ENCODE peak calls at places on chromosomes 13 and 19, in ten cellular contexts. R is foreskin fibroblast, S is BJ, O is neural progenitor cell, F is esophagus squamous epithelium, G is brain microvascular endothelial cell, A is endodermal cell, B is cardiac muscle cell, N is fibroblast of the aortic adventitia, Q is cardiac fibroblast. I is an unnamed sample.

GRCh38 chr19:6772866-6773322 is 386 bp downstream of the VAV1 start:
- DNase-seq in F (no peak), A (no peak), B (no peak), O (no peak), G (no peak), R (no peak), N (no peak), Q (no peak), S (no peak), I (no peak)

GRCh38 chr19:49952475-49952829 is 8.5 kb downstream of the SIGLEC11 start:
- DNase-seq in G (no peak), S (no peak), O (no peak), Q (no peak), R (no peak), N (peak), F (no peak), A (no peak), B (no peak), I (no peak)

GRCh38 chr13:113430378-113431110 is 22.7 kb downstream of the ADPRHL1 start:
- DNase-seq in Q (no peak), G (no peak), O (no peak), B (no peak), F (no peak), N (no peak), S (no peak), A (no peak), R (no peak), I (no peak)

GRCh38 chr19:11227201-11227886 is 12.1 kb upstream of the ANGPTL8 start:
- DNase-seq in Q (no peak), A (peak), F (no peak), S (no peak), O (peak), B (no peak), N (no peak), G (no peak), R (no peak), I (no peak)

GRCh38 chr19:7961930-7962626 is 18.6 kb upstream of the TIMM44 start:
- DNase-seq in B (no peak), R (no peak), Q (no peak), A (no peak), N (no peak), G (no peak), S (no peak), F (no peak), O (no peak), I (no peak)

GRCh38 chr19:37217533-37217854 is 520 bp upstream of the ZNF383 start:
- DNase-seq in N (no peak), B (no peak), O (no peak), S (no peak), A (no peak), G (no peak), F (no peak), R (no peak), Q (no peak), I (no peak)

GRCh38 chr13:95791084-95791722 is 114.3 kb downstream of the DNAJC3 start:
- DNase-seq in A (no peak), R (no peak), S (no peak), F (no peak), O (no peak), G (no peak), B (no peak), Q (no peak), N (no peak), I (no peak)

GRCh38 chr19:29687244-29687896 is 22.1 kb downstream of the PLEKHF1 start:
- DNase-seq in R (peak), F (no peak), N (peak), O (no peak), A (no peak), Q (peak), S (peak), G (peak), B (peak), I (no peak)

GRCh38 chr13:44181938-44182337 is 191.7 kb upstream of the SERP2 start:
- DNase-seq in B (no peak), S (no peak), Q (no peak), G (no peak), N (no peak), F (no peak), A (no peak), O (no peak), R (no peak), I (no peak)

GRCh38 chr19:44863990-44864389 is 17.9 kb downstream of the NECTIN2 start:
- DNase-seq in N (no peak), A (no peak), S (no peak), Q (no peak), F (no peak), O (no peak), R (no peak), G (no peak), B (no peak), I (no peak)

GRCh38 chr19:55391191-55391670 is 5.5 kb downstream of the RPL28 start:
- DNase-seq in A (no peak), N (no peak), B (no peak), O (no peak), Q (no peak), R (peak), G (no peak), F (no peak), S (no peak), I (no peak)

GRCh38 chr13:42930136-42930535 is 61.9 kb downstream of the EPSTI1 start:
- DNase-seq in Q (no peak), B (no peak), R (no peak), F (no peak), N (no peak), O (no peak), S (no peak), A (no peak), G (no peak), I (no peak)

GRCh38 chr13:50731400-50731799 is 112.1 kb downstream of the DLEU7 start:
- DNase-seq in S (no peak), N (peak), F (no peak), G (peak), B (peak), Q (peak), R (peak), A (no peak), O (no peak), I (peak)

GRCh38 chr13:102399791-102400618 is 1.8 kb downstream of the FGF14 start:
- DNase-seq in G (no peak), N (no peak), F (no peak), R (peak), B (no peak), Q (no peak), O (peak), A (peak), S (no peak), I (no peak)

GRCh38 chr19:48646192-48646911 is 365 bp upstream of the CA11 start:
- DNase-seq in O (peak), A (peak), S (no peak), R (peak), G (peak), N (peak), B (peak), Q (peak), F (no peak), I (no peak)

GRCh38 chr13:53141336-53141735 is 112.7 kb downstream of the OLFM4 start:
- DNase-seq in A (no peak), O (no peak), Q (no peak), F (no peak), B (no peak), S (no peak), G (no peak), R (no peak), N (no peak), I (no peak)

GRCh38 chr13:65468628-65469027 is 1761.5 kb downstream of the PCDH9 start:
- DNase-seq in B (peak), A (no peak), Q (peak), S (no peak), G (peak), N (peak), F (no peak), O (no peak), R (no peak), I (no peak)

GRCh38 chr19:8137425-8137824 is 12.0 kb downstream of the FBN3 start:
- DNase-seq in O (no peak), F (no peak), S (no peak), R (no peak), B (no peak), A (no peak), Q (no peak), G (no peak), N (no peak), I (no peak)

GRCh38 chr13:114035583-114036501 is 62.0 kb upstream of the C13orf46 start:
- DNase-seq in F (no peak), O (peak), G (peak), N (peak), A (no peak), Q (no peak), B (peak), R (peak), S (no peak), I (no peak)

GRCh38 chr13:112071902-112072530 is 5.1 kb downstream of the SOX1 start:
- DNase-seq in O (peak), N (no peak), S (no peak), B (no peak), A (no peak), R (no peak), F (no peak), G (no peak), Q (no peak), I (no peak)

GRCh38 chr19:49114630-49115363 is 627 bp downstream of the LIN7B start:
- DNase-seq in O (peak), F (no peak), A (peak), N (peak), R (peak), Q (peak), S (no peak), G (peak), B (peak), I (no peak)

GRCh38 chr19:48658483-48658882 is 12.5 kb upstream of the CA11 start:
- DNase-seq in Q (no peak), G (no peak), F (no peak), N (no peak), R (no peak), O (no peak), B (no peak), A (no peak), S (no peak), I (no peak)

GRCh38 chr19:21569497-21569870 is 64.1 kb downstream of the ZNF429 start:
- DNase-seq in S (no peak), N (no peak), Q (peak), R (peak), O (no peak), G (no peak), B (peak), F (no peak), A (no peak), I (no peak)

GRCh38 chr13:95926231-95926630 is 127.0 kb downstream of the UGGT2 start:
- DNase-seq in G (no peak), A (no peak), R (peak), B (no peak), O (no peak), N (no peak), Q (no peak), F (no peak), S (no peak), I (no peak)

GRCh38 chr13:110012102-110012739 is 225.8 kb upstream of the IRS2 start:
- DNase-seq in Q (peak), F (no peak), B (peak), S (peak), G (peak), A (no peak), R (peak), O (no peak), N (peak), I (no peak)

GRCh38 chr13:33312150-33312908 is 26.8 kb upstream of the STARD13 start:
- DNase-seq in G (peak), S (no peak), O (no peak), N (peak), B (peak), A (no peak), Q (peak), R (peak), F (no peak), I (no peak)

GRCh38 chr19:4776436-4777205 is 14.9 kb upstream of the FEM1A start:
- DNase-seq in G (no peak), S (no peak), R (no peak), N (no peak), B (no peak), O (peak), A (no peak), F (no peak), Q (no peak), I (no peak)

GRCh38 chr13:24008679-24009078 is 111.4 kb upstream of the C1QTNF9B start:
- DNase-seq in N (peak), B (peak), S (no peak), Q (peak), O (no peak), A (no peak), G (no peak), F (no peak), R (peak), I (no peak)

GRCh38 chr19:1081301-1082164 is 13.6 kb downstream of the POLR2E start:
- DNase-seq in Q (no peak), B (no peak), G (no peak), N (no peak), S (no peak), O (peak), F (no peak), R (no peak), A (no peak), I (no peak)
- H3K4me3 ChIP-seq in Q (no peak), B (no peak), G (no peak), N (no peak), S (no peak), O (peak), F (peak), R (no peak), A (no peak), I (no peak)

DNA sequence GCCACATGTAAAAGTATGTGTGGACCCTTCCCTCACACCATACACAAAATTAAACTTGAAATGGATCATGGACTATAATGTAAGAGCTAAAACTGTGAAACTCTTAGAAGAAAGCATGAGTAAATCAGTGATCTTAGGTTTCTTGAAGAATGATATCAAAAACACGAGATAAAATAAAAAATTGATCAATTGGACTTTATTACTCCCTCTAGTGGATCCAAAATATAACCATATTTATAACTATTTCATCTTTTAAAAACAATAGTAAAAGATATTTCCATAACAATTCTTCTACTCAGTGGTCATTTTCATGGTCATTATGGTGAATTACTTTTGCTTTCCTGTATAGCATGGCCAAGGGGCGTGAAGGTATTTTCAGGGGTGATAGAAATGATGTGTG is 174.6 kb upstream of the LSM14A start:
- DNase-seq in B (no peak), S (no peak), A (no peak), N (peak), O (no peak), R (peak), G (no peak), Q (no peak), F (no peak), I (no peak)
- TF ChIP-seq CTCF in B (peak), S (peak), A (peak), N (peak), O (peak), R (no peak), G (peak), Q (no peak), F (no peak), I (no peak)

DNA sequence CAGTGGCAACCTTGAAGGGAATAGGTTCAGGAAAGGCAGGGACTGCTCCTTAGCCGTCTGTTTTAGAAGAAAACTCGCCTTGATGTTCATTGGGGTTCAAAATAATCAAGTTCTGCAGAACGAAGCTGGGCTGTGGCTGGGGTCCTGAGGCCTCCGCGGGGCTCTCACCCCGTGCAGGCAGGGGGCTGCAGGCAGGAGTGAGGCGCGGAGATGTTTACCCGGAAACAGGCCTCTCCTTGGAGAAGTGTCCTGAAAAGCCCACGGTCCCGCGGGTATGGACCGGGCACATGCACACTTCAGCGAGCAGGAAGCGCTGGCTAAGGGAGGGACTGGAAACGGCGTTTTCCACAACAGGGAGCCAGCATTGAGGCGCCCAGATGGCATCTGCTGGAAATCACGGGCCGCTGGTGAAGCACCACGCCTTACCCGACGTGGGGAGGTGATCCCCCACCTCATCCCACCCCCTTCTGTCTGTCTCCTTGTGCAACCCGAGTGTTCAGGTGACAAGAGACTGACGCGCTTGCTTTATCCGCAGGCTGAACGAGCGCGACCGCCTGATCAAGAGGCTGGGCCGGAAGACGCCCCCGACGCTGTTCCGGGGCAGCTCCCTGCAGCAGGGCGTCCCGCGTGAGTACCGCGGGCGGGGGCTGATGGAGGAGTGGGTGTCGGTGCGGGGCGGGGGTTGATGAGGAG is 39.7 kb downstream of the SHISA2 start:
- DNase-seq in Q (peak), O (no peak), B (peak), F (no peak), G (no peak), R (no peak), A (no peak), N (no peak), S (no peak), I (no peak)
- H3K4me3 ChIP-seq in Q (peak), O (no peak), B (no peak), F (peak), G (peak), R (peak), A (no peak), N (no peak), S (no peak), I (no peak)

GRCh38 chr19:40778045-40778864 is at the start of gene RAB4B:
- DNase-seq in O (peak), G (peak), S (peak), B (peak), N (peak), Q (peak), F (peak), R (peak), A (peak), I (peak)
- TF ChIP-seq CTCF in O (no peak), G (no peak), S (no peak), B (no peak), N (no peak), Q (no peak), F (no peak), R (no peak), A (no peak), I (no peak)

GRCh38 chr19:58417071-58417470 is 8.6 kb downstream of the ZNF584 start:
- DNase-seq in O (no peak), N (no peak), G (no peak), R (no peak), A (no peak), F (no peak), Q (no peak), S (no peak), B (no peak), I (no peak)

DNA sequence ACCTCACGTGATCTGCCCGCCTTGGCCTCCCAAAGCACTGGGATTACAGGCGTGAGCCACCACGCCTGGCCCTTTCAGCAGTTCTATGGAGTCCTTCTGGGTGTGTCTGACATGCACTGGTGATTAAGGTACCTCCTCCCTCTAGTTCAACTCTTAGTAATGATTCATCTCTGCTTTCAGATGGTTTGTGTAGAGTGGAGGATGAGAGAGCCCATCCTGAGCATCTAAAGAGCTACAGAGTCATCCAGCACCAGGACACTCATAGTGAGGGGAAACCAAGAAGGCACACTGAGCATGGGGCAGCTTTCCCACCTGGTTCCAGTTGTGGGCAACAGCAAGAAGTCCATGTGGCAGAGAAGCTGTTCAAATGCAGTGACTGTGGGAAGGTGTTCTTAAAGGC is 8.2 kb downstream of the ZNF584 start:
- DNase-seq in S (no peak), G (no peak), A (no peak), Q (no peak), B (no peak), N (no peak), O (no peak), F (no peak), R (no peak), I (no peak)
- H3K4me3 ChIP-seq in S (no peak), G (no peak), A (no peak), Q (no peak), B (no peak), N (no peak), O (no peak), F (no peak), R (no peak), I (no peak)

GRCh38 chr19:16383584-16384161 is 59.0 kb downstream of the KLF2 start:
- DNase-seq in G (no peak), S (no peak), R (no peak), B (no peak), F (no peak), N (no peak), O (no peak), A (no peak), Q (no peak), I (no peak)

GRCh38 chr19:16384688-16385087 is 60.1 kb downstream of the KLF2 start:
- DNase-seq in B (no peak), O (no peak), S (no peak), N (no peak), Q (no peak), A (no peak), G (no peak), R (no peak), F (no peak), I (no peak)

GRCh38 chr19:16385821-16386220 is 61.2 kb downstream of the KLF2 start:
- DNase-seq in A (no peak), B (no peak), O (no peak), Q (no peak), N (no peak), G (no peak), S (no peak), R (no peak), F (no peak), I (no peak)

GRCh38 chr19:16385296-16385695 is 60.7 kb downstream of the KLF2 start:
- DNase-seq in G (no peak), S (no peak), O (no peak), R (no peak), N (no peak), F (no peak), Q (no peak), A (no peak), B (no peak), I (no peak)

DNA sequence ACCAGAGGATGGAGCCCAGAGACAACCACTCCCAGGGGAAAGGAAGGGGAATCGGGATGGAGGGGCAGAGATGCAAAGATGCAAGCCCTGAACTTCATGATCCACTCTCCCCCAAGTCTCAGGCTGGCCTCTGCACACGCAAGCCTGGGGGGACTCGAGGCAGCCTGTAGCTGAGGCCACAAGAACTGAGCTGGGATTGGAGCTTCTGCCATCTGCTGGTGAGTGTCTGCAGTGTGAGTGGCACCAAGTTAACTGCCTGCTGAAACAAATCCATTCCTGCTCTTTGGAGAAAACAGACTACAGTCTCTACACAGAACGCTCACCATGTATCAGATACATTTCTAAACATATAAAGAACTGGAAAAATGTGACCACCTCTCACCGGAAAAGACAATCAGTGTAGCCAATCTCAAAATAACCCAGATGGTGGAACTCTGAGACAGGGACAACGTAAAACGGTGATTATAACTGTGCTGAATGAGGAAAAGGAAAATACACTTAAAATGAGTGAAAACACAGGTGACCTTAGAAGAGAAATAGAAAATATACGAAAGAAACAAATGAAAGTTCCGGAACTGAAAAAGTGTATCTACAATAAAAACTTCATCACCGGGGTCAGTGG is 62.1 kb downstream of the KLF2 start:
- DNase-seq in B (peak), A (peak), O (peak), F (no peak), S (no peak), Q (peak), N (peak), G (peak), R (peak), I (peak)
- TF ChIP-seq CTCF in B (peak), A (peak), O (peak), F (peak), S (peak), Q (peak), N (peak), G (peak), R (peak), I (peak)

DNA sequence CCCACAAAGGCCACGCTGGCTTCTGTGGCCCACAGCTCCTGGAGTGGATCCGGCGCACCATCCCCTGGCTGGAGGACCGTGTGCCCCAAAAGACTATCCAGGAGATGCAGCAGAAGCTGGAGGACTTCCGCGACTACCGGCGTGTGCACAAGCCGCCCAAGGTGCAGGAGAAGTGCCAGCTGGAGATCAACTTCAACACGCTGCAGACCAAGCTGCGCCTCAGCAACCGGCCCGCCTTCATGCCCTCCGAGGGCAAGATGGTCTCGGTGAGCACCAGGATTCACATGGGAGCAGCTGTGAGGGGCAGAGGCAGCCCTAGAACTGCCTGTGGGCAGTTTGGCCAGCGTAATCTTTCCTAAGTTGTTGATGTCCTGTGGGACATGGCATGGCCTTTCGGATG is 27.2 kb downstream of the CAPN12 start:
- DNase-seq in Q (no peak), F (no peak), R (no peak), A (no peak), N (no peak), S (no peak), G (no peak), B (no peak), O (no peak), I (no peak)
- H3K4me3 ChIP-seq in Q (no peak), F (no peak), R (no peak), A (no peak), N (no peak), S (no peak), G (no peak), B (no peak), O (no peak), I (no peak)

I was measured in GM12864.